ENCODE peak calls at places on chromosomes 11 and 22, in nine cellular contexts. M is SK-N-SH, J is gastrocnemius medialis, S is left ventricle myocardium inferior, P is psoas muscle, Z is neural progenitor cell, L is transverse colon, F is right lobe of liver, A is lower lobe of right lung. O is an unnamed sample.

GRCh38 chr11:68358416-68358815 is 46.0 kb downstream of the LRP5 start:
- DNase-seq in S (no peak), J (no peak), A (no peak), P (no peak), L (no peak), M (no peak), Z (no peak), F (no peak), O (no peak)

GRCh38 chr11:82089426-82089825 is 644.2 kb downstream of the FAM181B start:
- DNase-seq in A (no peak), J (no peak), F (no peak), P (no peak), S (no peak), Z (no peak), M (no peak), L (no peak), O (no peak)

GRCh38 chr22:30004689-30005088 is 75.6 kb upstream of the HORMAD2 start:
- DNase-seq in S (no peak), A (no peak), M (no peak), P (no peak), Z (no peak), J (no peak), L (no peak), F (no peak), O (no peak)

GRCh38 chr11:86172894-86173293 is 71.7 kb upstream of the EED start:
- DNase-seq in J (no peak), A (no peak), F (no peak), P (no peak), S (no peak), Z (peak; percentile 18), L (no peak), M (no peak), O (no peak)

GRCh38 chr11:117045956-117046355 is 52.3 kb downstream of the SIK3 start:
- DNase-seq in F (peak; percentile 59), A (no peak), M (no peak), P (no peak), J (no peak), L (no peak), S (no peak), Z (no peak), O (no peak)

GRCh38 chr22:29163808-29164207 is 41.9 kb upstream of the EMID1 start:
- DNase-seq in A (no peak), F (no peak), L (no peak), Z (no peak), M (no peak), S (no peak), P (no peak), J (no peak), O (no peak)

GRCh38 chr11:47396049-47396320 is 12.4 kb upstream of the SLC39A13 start:
- DNase-seq in M (no peak), Z (peak; percentile 1), J (no peak), A (no peak), L (no peak), F (no peak), P (no peak), S (no peak), O (no peak)

GRCh38 chr11:12148882-12149281 is 38.5 kb downstream of the MICAL2 start:
- DNase-seq in J (no peak), A (no peak), Z (no peak), L (peak; percentile 5), M (no peak), P (no peak), F (no peak), S (no peak), O (no peak)

GRCh38 chr11:113278925-113279324 is 35.5 kb upstream of the TTC12 start:
- DNase-seq in F (no peak), P (no peak), M (no peak), S (no peak), A (no peak), Z (no peak), L (no peak), J (no peak), O (no peak)

GRCh38 chr11:35373284-35373933 is 45.9 kb downstream of the SLC1A2 start:
- DNase-seq in J (no peak), M (peak; percentile 22), P (no peak), Z (no peak), F (no peak), L (peak; percentile 30), A (no peak), S (no peak), O (no peak)

GRCh38 chr11:30987819-30988218 is 381.7 kb downstream of the DCDC1 start:
- DNase-seq in Z (no peak), M (no peak), P (no peak), L (no peak), A (no peak), F (no peak), J (no peak), S (no peak), O (no peak)

GRCh38 chr11:88338223-88338661 is 706 bp upstream of the CTSC start:
- DNase-seq in M (peak; percentile 35), P (peak; percentile 61), J (peak; percentile 45), S (peak; percentile 39), Z (peak; percentile 14), F (peak; percentile 68), A (peak; percentile 70), L (peak; percentile 60), O (peak; percentile 74)

GRCh38 chr22:41217553-41218157 is 12.5 kb downstream of the L3MBTL2 start:
- DNase-seq in J (peak; percentile 52), L (peak; percentile 56), P (peak; percentile 81), A (peak; percentile 85), M (no peak), Z (peak; percentile 75), F (no peak), S (peak; percentile 80), O (peak; percentile 84)

GRCh38 chr22:41215409-41215808 is 10.3 kb downstream of the L3MBTL2 start:
- DNase-seq in P (no peak), A (no peak), Z (no peak), F (no peak), S (no peak), L (no peak), J (no peak), M (no peak), O (no peak)

GRCh38 chr22:41215926-41216325 is 10.8 kb downstream of the L3MBTL2 start:
- DNase-seq in M (no peak), F (no peak), P (peak; percentile 58), J (no peak), L (no peak), S (no peak), Z (no peak), A (no peak), O (no peak)

GRCh38 chr22:41222846-41223507 is 17.8 kb downstream of the CHADL start:
- DNase-seq in F (no peak), Z (no peak), A (no peak), P (no peak), L (no peak), J (no peak), M (no peak), S (no peak), O (no peak)

GRCh38 chr22:41216984-41217383 is 11.9 kb downstream of the L3MBTL2 start:
- DNase-seq in P (no peak), A (no peak), M (no peak), F (no peak), L (no peak), S (no peak), J (no peak), Z (no peak), O (no peak)
- H3K27ac ChIP-seq in P (peak overlapping the region; percentile 62), A (peak overlapping the region; percentile 87), M (no peak overlapping the region), F (peak overlapping the region; percentile 34), L (peak overlapping the region; percentile 79), S (peak overlapping the region; percentile 87), J (peak overlapping the region; percentile 55), Z (peak overlapping the region; percentile 75), O (peak overlapping the region; percentile 59)

GRCh38 chr22:19879248-19879575 is 24.5 kb upstream of the GNB1L start:
- DNase-seq in L (no peak), Z (no peak), F (no peak), J (peak; percentile 1), P (no peak), S (peak; percentile 6), M (peak; percentile 40), A (peak; percentile 44), O (no peak)
- H3K4me3 ChIP-seq in L (no peak overlapping the region), Z (no peak overlapping the region), F (no peak overlapping the region), J (no peak overlapping the region), P (no peak overlapping the region), S (no peak overlapping the region), M (no peak overlapping the region), A (no peak overlapping the region), O (no peak overlapping the region)

GRCh38 chr11:72125956-72126355 is 9.6 kb upstream of the FOLR3 start:
- DNase-seq in P (no peak), S (no peak), L (no peak), J (no peak), F (no peak), A (no peak), M (no peak), Z (no peak), O (no peak)

GRCh38 chr11:72123117-72123653 is 10.7 kb upstream of the ANAPC15 start:
- DNase-seq in L (no peak), P (no peak), J (no peak), S (no peak), M (no peak), F (no peak), Z (no peak), A (no peak), O (no peak)

GRCh38 chr11:72120930-72121329 is 8.4 kb upstream of the ANAPC15 start:
- DNase-seq in M (no peak), L (no peak), Z (no peak), S (no peak), A (no peak), J (no peak), F (no peak), P (no peak), O (no peak)

GRCh38 chr11:72122607-72123006 is 10.1 kb upstream of the ANAPC15 start:
- DNase-seq in Z (no peak), J (no peak), P (no peak), L (no peak), F (no peak), A (no peak), S (no peak), M (no peak), O (no peak)

GRCh38 chr11:72124046-72124445 is 11.5 kb upstream of the FOLR3 start:
- DNase-seq in A (no peak), S (no peak), F (no peak), P (no peak), Z (no peak), J (no peak), M (no peak), L (no peak), O (no peak)
- TF ChIP-seq CTCF in A (no peak), S (no peak), F (no peak), P (no peak), Z (no peak), J (no peak), M (no peak), L (no peak), O (no peak)

GRCh38 chr22:39746600-39747262 is 146.8 kb downstream of the ENTHD1 start:
- DNase-seq in S (no peak), F (no peak), A (no peak), J (no peak), L (no peak), M (no peak), Z (no peak), P (no peak), O (no peak)
- H3K27ac ChIP-seq in S (no peak overlapping the region), F (no peak overlapping the region), A (no peak overlapping the region), J (no peak overlapping the region), L (no peak overlapping the region), M (no peak overlapping the region), Z (no peak overlapping the region), P (no peak overlapping the region), O (no peak overlapping the region)